ENCODE peak calls at places on chromosomes 3 and 15, in seven cellular contexts. A is psoas muscle, L is PC-3, C is Panc1, E is MM.1S, G is ascending aorta, Z is cardiac muscle cell. H is an unnamed sample.
A peak's percentile ranks its signal among the peaks of the same experiment; 100 is the strongest.

GRCh38 chr15:84891339-84891738 is 6.9 kb downstream of the SLC28A1 start:
- DNase-seq in A (no peak), C (no peak), Z (no peak), E (no peak), L (no peak), G (no peak), H (no peak)

GRCh38 chr15:38212759-38213158 is 39.9 kb upstream of the SPRED1 start:
- DNase-seq in Z (no peak), C (no peak), L (no peak), A (no peak), G (no peak), E (no peak), H (no peak)

GRCh38 chr3:111800472-111800871 is 58.6 kb upstream of the PHLDB2 start:
- DNase-seq in L (no peak), G (no peak), C (no peak), E (no peak), A (no peak), Z (no peak), H (no peak)

GRCh38 chr15:52008698-52009434 is 10.2 kb upstream of the MAPK6 start:
- DNase-seq in A (no peak), G (no peak), C (peak; percentile 47), Z (no peak), L (peak; percentile 34), E (no peak), H (no peak)

GRCh38 chr3:13705702-13706280 is 156.9 kb downstream of the FBLN2 start:
- DNase-seq in A (no peak), Z (no peak), G (peak; percentile 15), C (no peak), E (no peak), L (no peak), H (no peak)

GRCh38 chr15:101288905-101289513 is 6.0 kb downstream of the SNRPA1 start:
- DNase-seq in C (no peak), Z (peak; percentile 69), L (peak; percentile 68), A (no peak), E (peak; percentile 67), G (no peak), H (peak; percentile 72)

GRCh38 chr3:88150771-88151170 is 1.0 kb downstream of the C3orf38 start:
- DNase-seq in A (no peak), G (no peak), C (no peak), Z (no peak), E (no peak), L (no peak), H (peak; percentile 12)

GRCh38 chr3:124747111-124747981 is 17.1 kb downstream of the UMPS start:
- DNase-seq in E (no peak), G (no peak), L (no peak), Z (no peak), A (no peak), C (no peak), H (no peak)

GRCh38 chr15:64875641-64876223 is 34.0 kb downstream of the PLEKHO2 start:
- DNase-seq in A (no peak), L (no peak), Z (peak; percentile 49), E (no peak), G (no peak), C (no peak), H (no peak)

GRCh38 chr3:171838218-171838720 is 4.9 kb upstream of the TMEM212 start:
- DNase-seq in C (no peak), E (no peak), G (peak; percentile 69), L (no peak), A (peak; percentile 34), Z (peak; percentile 94), H (no peak)

GRCh38 chr3:102226463-102226862 is 208.4 kb upstream of the ZPLD1 start:
- DNase-seq in C (no peak), G (no peak), E (no peak), L (no peak), Z (no peak), A (no peak), H (no peak)

GRCh38 chr3:102224171-102224570 is 210.6 kb upstream of the ZPLD1 start:
- DNase-seq in L (peak; percentile 70), A (no peak), G (no peak), Z (peak; percentile 34), E (peak; percentile 26), C (no peak), H (peak; percentile 51)

GRCh38 chr3:102223139-102223538 is 211.7 kb upstream of the ZPLD1 start:
- DNase-seq in Z (no peak), A (no peak), L (no peak), C (no peak), G (no peak), E (no peak), H (peak; percentile 15)

GRCh38 chr3:102229062-102229655 is 205.7 kb upstream of the ZPLD1 start:
- DNase-seq in C (peak; percentile 86), A (peak; percentile 48), G (peak; percentile 86), L (peak; percentile 94), Z (peak; percentile 85), E (peak; percentile 75), H (peak; percentile 85)

DNA sequence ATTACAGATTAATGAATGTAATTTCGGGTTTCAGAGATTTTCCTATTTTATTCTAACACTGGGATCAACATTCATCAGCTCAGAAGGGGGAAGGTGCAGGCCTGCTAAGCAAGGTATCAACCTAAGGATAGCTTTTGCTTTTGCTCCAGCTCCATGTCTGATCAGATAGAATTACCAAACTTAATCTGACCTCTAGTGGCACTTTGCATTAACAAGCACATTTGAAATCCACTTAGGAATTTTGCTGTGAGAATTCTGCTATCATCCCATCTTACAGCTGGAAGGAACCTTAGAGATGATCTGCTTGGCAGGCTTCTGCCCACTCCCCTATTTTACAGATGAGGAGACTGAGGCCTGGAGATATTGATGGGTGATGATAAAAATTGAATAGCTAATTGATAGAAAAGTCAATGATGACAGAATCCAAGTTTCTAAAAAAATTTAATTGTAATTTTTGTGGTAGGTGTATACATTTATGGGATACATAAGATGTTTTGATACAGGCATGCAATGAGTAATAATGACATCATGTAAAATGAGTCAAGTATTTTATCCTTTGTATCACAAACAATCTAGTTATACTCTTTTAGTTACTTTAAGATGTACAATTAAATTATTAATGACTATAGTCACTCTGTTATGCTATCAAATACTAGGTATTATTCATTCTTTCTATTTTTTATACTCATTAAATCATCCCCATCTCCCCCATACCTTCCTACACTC is 209.2 kb upstream of the ZPLD1 start:
- DNase-seq in A (no peak), G (no peak), E (peak; percentile 64), L (peak; percentile 89), C (no peak), Z (peak; percentile 89), H (no peak)
- H3K27ac ChIP-seq in A (no peak overlapping the region), G (no peak overlapping the region), E (no peak overlapping the region), L (peak overlapping the region; percentile 83), C (no peak overlapping the region), Z (no peak overlapping the region), H (no peak overlapping the region)

GRCh38 chr15:75073197-75073596 is 49.8 kb downstream of the PPCDC start:
- DNase-seq in C (no peak), E (no peak), A (no peak), G (no peak), L (no peak), Z (no peak), H (no peak)
- H3K4me3 ChIP-seq in C (no peak overlapping the region), E (no peak overlapping the region), A (no peak overlapping the region), G (no peak overlapping the region), L (no peak overlapping the region), Z (no peak overlapping the region), H (no peak overlapping the region)

DNA sequence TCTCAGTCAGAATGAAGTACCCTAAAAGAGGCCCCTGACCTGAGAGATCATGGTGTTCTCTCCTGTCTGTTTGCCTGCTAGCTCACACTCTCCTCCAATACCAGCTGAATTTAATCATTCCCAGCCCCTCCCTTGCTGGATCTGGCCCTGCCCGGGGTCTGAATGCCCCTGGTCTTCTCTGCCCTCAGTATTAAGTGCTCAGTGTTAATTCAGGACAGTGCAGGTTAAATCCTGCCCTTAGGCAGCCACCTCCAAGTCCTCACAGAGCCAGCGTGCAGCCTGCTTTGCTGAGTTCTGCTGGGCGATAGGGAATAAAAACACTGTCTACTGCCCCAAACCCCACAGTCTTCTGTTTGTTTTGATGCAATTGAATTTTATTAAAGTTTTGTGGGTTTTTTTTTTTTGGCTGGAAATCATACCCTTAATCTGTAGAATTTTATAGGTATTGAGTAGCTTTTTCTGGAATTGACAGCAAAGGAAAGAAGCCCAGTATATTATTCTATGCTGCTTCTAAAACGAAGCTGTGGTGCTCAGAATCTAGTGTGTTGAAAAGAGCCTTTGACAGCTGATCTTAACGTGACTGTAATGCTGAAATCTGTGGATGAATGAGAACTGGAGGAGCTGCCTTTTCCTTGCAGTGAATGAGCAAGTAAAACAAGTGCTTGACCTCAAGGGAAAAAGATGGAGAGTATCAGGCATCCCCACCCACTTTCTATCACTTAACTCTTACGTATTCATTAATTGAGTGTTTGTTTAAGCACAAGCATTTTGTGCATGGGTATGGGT is 12.3 kb upstream of the BDH1 start:
- DNase-seq in L (no peak), C (no peak), Z (no peak), A (no peak), G (no peak), E (no peak), H (no peak)
- H3K9me3 ChIP-seq in L (peaks cover 15% of the 10 kb centered on the region), C (peaks cover 16% of the 10 kb centered on the region), Z (no peaks in the 10 kb centered on the region), A (no peaks in the 10 kb centered on the region), G (no peaks in the 10 kb centered on the region), E (no peaks in the 10 kb centered on the region), H (peaks cover 14% of the 10 kb centered on the region)

DNA sequence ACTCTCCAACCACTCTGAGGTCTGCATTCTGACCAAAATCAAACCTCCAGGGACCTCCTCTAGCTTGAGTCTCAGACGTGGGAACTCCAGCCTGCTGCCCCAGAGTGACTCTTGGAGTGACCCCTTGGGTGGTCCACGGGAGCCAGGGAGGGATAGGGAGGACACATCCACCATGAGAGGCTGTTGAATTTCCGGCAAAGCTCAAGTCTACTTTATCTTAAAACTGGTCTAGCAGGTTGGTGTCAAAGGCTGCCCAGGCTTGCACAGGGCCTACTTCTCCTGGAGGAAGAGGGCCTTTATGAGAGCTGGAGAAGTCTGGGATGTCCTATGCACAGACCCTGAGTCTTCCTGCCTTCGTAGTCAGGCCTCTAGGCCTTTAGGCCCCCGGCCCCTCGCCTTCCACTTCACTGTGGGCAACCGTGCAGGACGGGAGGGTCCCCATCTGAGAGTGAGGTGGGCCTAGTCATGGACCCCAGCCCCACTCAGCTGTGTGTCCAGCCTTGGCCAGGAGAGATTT is 8.8 kb downstream of the CISH start:
- DNase-seq in A (no peak), G (no peak), L (peak; percentile 58), E (no peak), C (no peak), Z (peak; percentile 23), H (no peak)
- H3K27ac ChIP-seq in A (peak overlapping the region; percentile 91), G (peak overlapping the region; percentile 98), L (no peak overlapping the region), E (no peak overlapping the region), C (no peak overlapping the region), Z (peak overlapping the region; percentile 98), H (peak overlapping the region; percentile 97)